ENCODE peak calls at places on chromosomes 12 and 14, in five cellular contexts. I, V, O, E and W are unnamed samples.

GRCh38 chr12:29275834-29276233 is 105.1 kb downstream of the ERGIC2 start:
- DNase-seq in I (no peak), V (no peak), O (no peak), E (no peak), W (no peak)

GRCh38 chr14:75432406-75432805 is 4.6 kb downstream of the JDP2 start:
- DNase-seq in I (no peak), V (no peak), O (no peak), E (no peak), W (no peak)

GRCh38 chr14:31024042-31024480 is 1.4 kb upstream of the AP4S1 start:
- DNase-seq in I (no peak), V (no peak), O (no peak), E (no peak), W (no peak)

GRCh38 chr12:50387972-50388478 is 8.4 kb downstream of the FAM186A start:
- DNase-seq in I (no peak), V (no peak), O (no peak), E (peak), W (no peak)

GRCh38 chr12:80868576-80868975 is 69.2 kb downstream of the LIN7A start:
- DNase-seq in I (no peak), V (no peak), O (no peak), E (no peak), W (no peak)

GRCh38 chr14:78512021-78512420 is 341.8 kb downstream of the NRXN3 start:
- DNase-seq in I (no peak), V (no peak), O (no peak), E (no peak), W (no peak)

GRCh38 chr14:95307402-95308041 is 12.2 kb downstream of the CLMN start:
- DNase-seq in I (no peak), V (no peak), O (no peak), E (no peak), W (no peak)

GRCh38 chr12:119069029-119069731 is 87.8 kb downstream of the SRRM4 start:
- DNase-seq in I (no peak), V (no peak), O (no peak), E (no peak), W (no peak)

GRCh38 chr12:131677699-131678098 is 33.2 kb upstream of the SFSWAP start:
- DNase-seq in I (no peak), V (no peak), O (no peak), E (no peak), W (no peak)

GRCh38 chr12:131366261-131366871 is 344.5 kb upstream of the SFSWAP start:
- DNase-seq in I (no peak), V (no peak), O (no peak), E (no peak), W (no peak)

GRCh38 chr12:49703647-49704137 is 3.5 kb downstream of the FMNL3 start:
- DNase-seq in I (no peak), V (peak), O (no peak), E (no peak), W (peak)

GRCh38 chr14:71056168-71056567 is 148.9 kb downstream of the PCNX1 start:
- DNase-seq in I (no peak), V (no peak), O (no peak), E (no peak), W (no peak)

GRCh38 chr12:95788637-95789036 is 1.9 kb downstream of the NTN4 start:
- DNase-seq in I (no peak), V (no peak), O (no peak), E (no peak), W (peak)

GRCh38 chr14:37819155-37820015 is 224.0 kb downstream of the TTC6 start:
- DNase-seq in I (no peak), V (no peak), O (no peak), E (no peak), W (no peak)

GRCh38 chr12:225012-225411 is 11.1 kb upstream of the SLC6A12 start:
- DNase-seq in I (no peak), V (no peak), O (no peak), E (no peak), W (no peak)

GRCh38 chr12:65612440-65612839 is 211.8 kb upstream of the HMGA2 start:
- DNase-seq in I (no peak), V (no peak), O (no peak), E (no peak), W (no peak)

GRCh38 chr14:64215274-64215673 is 78.9 kb downstream of the ESR2 start:
- DNase-seq in I (no peak), V (no peak), O (no peak), E (no peak), W (no peak)

GRCh38 chr12:51419473-51420228 is 5.0 kb upstream of the SLC4A8 start:
- DNase-seq in I (no peak), V (no peak), O (no peak), E (peak), W (no peak)

GRCh38 chr12:26231930-26232329 is 36.6 kb downstream of the SSPN start:
- DNase-seq in I (no peak), V (no peak), O (no peak), E (no peak), W (no peak)

GRCh38 chr14:51006781-51007211 is 62.5 kb upstream of the PYGL start:
- DNase-seq in I (peak), V (peak), O (no peak), E (no peak), W (no peak)

GRCh38 chr12:51131745-51132521 is 41.0 kb downstream of the TFCP2 start:
- DNase-seq in I (no peak), V (no peak), O (no peak), E (no peak), W (no peak)

GRCh38 chr14:72401632-72402428 is 469.6 kb downstream of the RGS6 start:
- DNase-seq in I (no peak), V (no peak), O (no peak), E (no peak), W (no peak)

GRCh38 chr12:22321018-22321605 is 13.4 kb downstream of the ST8SIA1 start:
- DNase-seq in I (no peak), V (no peak), O (no peak), E (no peak), W (peak)